ENCODE peak calls at places on chromosomes 16 and 17, in five cellular contexts. L is left lung, D is body of pancreas, T is HepG2, R is A549. K is an unnamed sample.

GRCh38 chr17:34025179-34025551 is 229.9 kb upstream of the CCL2 start:
- DNase-seq in L (no peak), D (no peak), T (no peak), R (no peak), K (no peak)

GRCh38 chr17:3960764-3961163 is 3.5 kb downstream of the ATP2A3 start:
- DNase-seq in L (no peak), D (peak; percentile 62), T (no peak), R (no peak), K (no peak)

GRCh38 chr17:78486228-78486802 is 90.9 kb downstream of the DNAH17 start:
- DNase-seq in L (peak; percentile 69), D (no peak), T (no peak), R (no peak), K (no peak)

GRCh38 chr17:44589316-44590071 is 32.2 kb downstream of the FZD2 start:
- DNase-seq in L (no peak), D (no peak), T (no peak), R (no peak), K (no peak)

GRCh38 chr16:14186954-14187306 is 115.8 kb downstream of the MRTFB start:
- DNase-seq in L (no peak), D (no peak), T (no peak), R (no peak), K (no peak)

GRCh38 chr17:16371742-16372141 is 9.1 kb upstream of the UBB start:
- DNase-seq in L (no peak), D (no peak), T (no peak), R (peak; percentile 82), K (no peak)

GRCh38 chr17:13503526-13503925 is 98.2 kb downstream of the HS3ST3A1 start:
- DNase-seq in L (no peak), D (no peak), T (no peak), R (no peak), K (no peak)

GRCh38 chr17:78583091-78583490 is 5.9 kb upstream of the DNAH17 start:
- DNase-seq in L (peak; percentile 49), D (no peak), T (no peak), R (peak; percentile 65), K (no peak)

GRCh38 chr17:42697108-42697811 is 14.9 kb downstream of the CNTNAP1 start:
- DNase-seq in L (no peak), D (no peak), T (no peak), R (no peak), K (no peak)

GRCh38 chr17:51541215-51541614 is 280.9 kb downstream of the UTP18 start:
- DNase-seq in L (no peak), D (no peak), T (no peak), R (no peak), K (no peak)

GRCh38 chr17:83161298-83162034 is 82.1 kb downstream of the METRNL start:
- DNase-seq in L (peak; percentile 62), D (no peak), T (peak; percentile 79), R (no peak), K (no peak)

GRCh38 chr17:2049333-2050245 is 5.3 kb upstream of the HIC1 start:
- DNase-seq in L (peak; percentile 95), D (peak; percentile 88), T (no peak), R (peak; percentile 81), K (peak; percentile 90)

GRCh38 chr17:40850287-40850972 is 16.6 kb downstream of the KRT12 start:
- DNase-seq in L (no peak), D (no peak), T (no peak), R (peak; percentile 78), K (no peak)

GRCh38 chr17:28735242-28735722 is 6.7 kb downstream of the NEK8 start:
- DNase-seq in L (no peak), D (no peak), T (no peak), R (peak; percentile 56), K (no peak)

GRCh38 chr16:85562102-85562786 is 50.9 kb upstream of the GSE1 start:
- DNase-seq in L (peak; percentile 59), D (no peak), T (no peak), R (no peak), K (peak; percentile 34)

GRCh38 chr17:32310927-32311568 is 30.9 kb downstream of the C17orf75 start:
- DNase-seq in L (no peak), D (no peak), T (no peak), R (no peak), K (no peak)

GRCh38 chr17:37019117-37019744 is 70.5 kb downstream of the AATF start:
- DNase-seq in L (no peak), D (no peak), T (no peak), R (no peak), K (no peak)

GRCh38 chr17:31096106-31096436 is 1.3 kb downstream of the NF1 start:
- DNase-seq in L (no peak), D (no peak), T (no peak), R (no peak), K (no peak)

GRCh38 chr17:9212376-9213310 is 191.3 kb downstream of the NTN1 start:
- DNase-seq in L (peak; percentile 67), D (no peak), T (no peak), R (no peak), K (no peak)

GRCh38 chr17:9330903-9331272 is 244.7 kb downstream of the STX8 start:
- DNase-seq in L (no peak), D (no peak), T (no peak), R (no peak), K (no peak)

GRCh38 chr16:8295436-8295835 is 294.9 kb downstream of the TMEM114 start:
- DNase-seq in L (no peak), D (no peak), T (no peak), R (no peak), K (no peak)

GRCh38 chr16:8299635-8300034 is 290.7 kb downstream of the TMEM114 start:
- DNase-seq in L (no peak), D (no peak), T (no peak), R (no peak), K (no peak)
- H3K9me3 ChIP-seq in L (no peaks in the 10 kb centered on the region), D (no peaks in the 10 kb centered on the region), T (no peaks in the 10 kb centered on the region), R (no peaks in the 10 kb centered on the region), K (no peaks in the 10 kb centered on the region)

DNA sequence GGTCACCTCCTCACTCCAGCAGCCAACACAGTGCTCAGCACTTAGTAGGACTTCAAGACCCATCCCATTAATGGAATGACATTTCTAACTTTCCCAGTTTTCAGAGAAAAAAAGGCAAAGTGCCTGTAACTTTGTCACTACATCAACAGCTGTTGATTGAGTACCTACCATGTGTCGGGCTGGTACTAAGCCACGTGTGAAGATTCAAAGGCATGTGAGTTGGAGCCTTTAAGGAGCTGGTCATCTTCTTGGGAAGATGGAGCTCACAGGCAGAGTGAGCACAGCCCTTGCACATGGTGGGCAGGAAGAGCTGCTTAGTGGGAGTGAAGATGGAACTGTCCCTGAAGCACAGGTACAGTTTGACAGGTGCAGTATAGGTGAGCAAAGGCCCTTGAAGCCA is 88.6 kb downstream of the GNAO1 start:
- DNase-seq in L (no peak), D (no peak), T (no peak), R (no peak), K (no peak)
- H3K4me1 ChIP-seq in L (no peaks in the 10 kb centered on the region), D (no peaks in the 10 kb centered on the region), T (no peaks in the 10 kb centered on the region), R (no peaks in the 10 kb centered on the region), K (no peaks in the 10 kb centered on the region)

DNA sequence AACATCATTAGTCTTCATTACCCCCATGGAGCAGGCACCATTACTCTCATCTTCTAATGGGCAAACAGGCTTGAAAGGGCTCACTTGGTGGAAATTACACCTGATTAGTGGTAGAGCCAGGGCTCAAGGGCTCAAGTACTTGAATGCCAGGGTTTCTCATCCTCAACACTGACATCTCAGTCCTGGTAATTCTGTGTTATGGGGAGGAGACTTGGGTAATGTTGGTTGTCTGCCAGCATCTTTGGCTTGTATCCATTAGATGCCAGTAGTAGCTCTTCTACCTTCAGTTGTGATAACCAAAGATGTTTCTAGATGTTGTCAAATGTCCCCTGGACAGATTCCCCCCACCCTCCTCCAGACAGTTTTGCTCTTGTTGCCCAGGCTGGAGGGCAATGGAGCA is 2.5 kb downstream of the ZP2 start:
- DNase-seq in L (no peak), D (no peak), T (no peak), R (no peak), K (no peak)
- H3K9me3 ChIP-seq in L (no peaks in the 10 kb centered on the region), D (no peaks in the 10 kb centered on the region), T (no peaks in the 10 kb centered on the region), R (no peaks in the 10 kb centered on the region), K (no peaks in the 10 kb centered on the region)

GRCh38 chr16:88993006-88993787 is 16.2 kb upstream of the CBFA2T3 start:
- DNase-seq in L (peak; percentile 79), D (no peak), T (no peak), R (no peak), K (no peak)

GRCh38 chr16:88995746-88996535 is 18.9 kb upstream of the CBFA2T3 start:
- DNase-seq in L (peak; percentile 59), D (no peak), T (no peak), R (no peak), K (no peak)

GRCh38 chr16:88995194-88995593 is 18.2 kb upstream of the CBFA2T3 start:
- DNase-seq in L (peak; percentile 54), D (no peak), T (no peak), R (no peak), K (no peak)

GRCh38 chr16:88993946-88994600 is 17.1 kb upstream of the CBFA2T3 start:
- DNase-seq in L (peak; percentile 64), D (no peak), T (no peak), R (no peak), K (no peak)

GRCh38 chr16:88994704-88995103 is 17.7 kb upstream of the CBFA2T3 start:
- DNase-seq in L (peak; percentile 8), D (no peak), T (no peak), R (no peak), K (no peak)
- H3K4me1 ChIP-seq in L (peaks cover 5% of the 10 kb centered on the region), D (no peaks in the 10 kb centered on the region), T (peaks cover 6% of the 10 kb centered on the region), R (no peaks in the 10 kb centered on the region), K (no peaks in the 10 kb centered on the region)

DNA sequence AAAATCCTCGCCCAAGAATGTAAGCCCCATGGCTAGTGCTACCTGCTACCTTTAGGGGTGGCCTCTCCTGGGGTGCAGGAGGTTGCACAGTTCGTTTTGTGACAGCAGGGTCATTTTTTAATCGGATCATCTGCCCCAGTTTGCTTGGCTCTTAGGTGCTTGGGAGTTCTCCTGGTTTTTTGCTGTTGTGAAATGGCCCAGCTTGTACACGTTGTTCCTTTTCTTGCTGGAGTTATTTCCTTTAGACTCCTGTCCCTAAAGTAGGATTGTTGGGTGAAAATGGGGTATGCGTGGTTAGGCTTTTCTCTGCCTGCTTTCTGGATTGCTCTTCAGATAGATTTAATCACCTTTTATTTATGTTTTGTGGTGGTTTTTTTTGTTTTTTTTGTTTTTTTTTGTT is 25.8 kb downstream of the ABCC1 start:
- DNase-seq in L (no peak), D (no peak), T (no peak), R (no peak), K (no peak)
- H3K9me3 ChIP-seq in L (no peaks in the 10 kb centered on the region), D (no peaks in the 10 kb centered on the region), T (peaks cover 31% of the 10 kb centered on the region), R (peaks cover 42% of the 10 kb centered on the region), K (peaks cover 10% of the 10 kb centered on the region)

DNA sequence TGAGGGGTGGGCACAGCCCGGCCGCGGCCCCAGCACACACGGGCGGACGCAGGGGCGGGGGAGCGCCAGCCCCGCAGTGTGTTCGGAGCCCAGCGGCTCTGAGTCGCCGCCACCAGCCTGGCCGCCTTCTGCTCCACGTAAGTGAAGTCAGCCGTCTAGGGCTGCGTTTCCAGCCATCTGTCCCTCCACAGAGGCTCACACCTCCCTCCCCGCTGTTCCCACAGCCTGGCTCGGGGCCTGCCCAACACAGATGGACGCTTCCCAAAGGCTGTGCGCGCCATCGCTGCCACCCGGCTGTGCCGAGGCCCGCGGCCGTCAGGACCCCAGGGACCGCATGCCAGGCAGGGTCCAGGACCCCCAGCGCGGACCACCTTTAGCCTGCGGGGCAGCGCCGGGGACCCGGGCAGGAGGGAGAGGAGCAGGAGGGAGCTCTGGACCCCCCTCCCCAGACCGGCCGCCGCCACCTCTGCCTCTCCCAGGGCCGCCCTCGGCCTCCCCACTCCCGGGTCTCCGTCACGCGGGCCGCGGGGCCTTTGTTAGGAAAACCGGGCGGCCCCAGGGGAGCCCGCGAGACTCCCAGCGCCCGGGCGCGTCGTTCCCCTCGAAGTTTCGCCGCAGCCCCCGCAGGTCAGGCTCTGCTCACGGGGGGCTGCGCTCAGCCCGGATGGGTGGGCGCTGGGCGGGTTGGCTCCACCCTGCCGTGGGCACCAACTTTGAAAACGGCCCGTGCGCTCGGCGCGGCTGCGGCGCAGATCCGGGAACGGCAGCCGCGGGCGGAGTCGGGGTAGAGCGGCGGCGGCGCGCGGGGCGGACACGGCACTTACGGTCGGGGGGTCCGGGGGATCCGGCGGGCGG is 36.6 kb downstream of the CBFA2T3 start:
- DNase-seq in L (peak; percentile 85), D (peak; percentile 81), T (no peak), R (peak; percentile 35), K (no peak)
- H3K4me1 ChIP-seq in L (peaks cover 67% of the 10 kb centered on the region), D (peaks cover 51% of the 10 kb centered on the region), T (peaks cover 9% of the 10 kb centered on the region), R (peaks cover 6% of the 10 kb centered on the region), K (peaks cover 4% of the 10 kb centered on the region)